ENCODE peak calls at places on chromosomes 6 and 20, in six cellular contexts. Q is HFFc6; E is T-cell; N is epithelial cell of proximal tubule; M is GM23248; Z is stimulated activated naive CD8-positive, alpha-beta T cell treated with anti-CD3 and anti-CD28 coated beads, Interleukin-15, Interleukin-2, amounts not matched to agents 100 U/mL and 50 U/mL, for 24 hours. C is an unnamed sample.

GRCh38 chr6:125273965-125274364 is 27.8 kb downstream of the HDDC2 start:
- DNase-seq in Q (no peak), E (no peak), N (peak), M (peak), Z (no peak), C (no peak)

GRCh38 chr6:100504786-100505737 is 40.3 kb upstream of the SIM1 start:
- DNase-seq in Q (peak), E (no peak), N (peak), M (peak), Z (no peak), C (no peak)

GRCh38 chr6:14066782-14067406 is 50.7 kb upstream of the CD83 start:
- DNase-seq in Q (peak), E (no peak), N (no peak), M (peak), Z (no peak), C (peak)

GRCh38 chr20:891121-892080 is 24.7 kb downstream of the ANGPT4 start:
- DNase-seq in Q (no peak), E (no peak), N (peak), M (no peak), Z (no peak), C (no peak)

GRCh38 chr6:4714961-4715501 is 61.2 kb upstream of the CDYL start:
- DNase-seq in Q (no peak), E (no peak), N (no peak), M (no peak), Z (no peak), C (no peak)

GRCh38 chr20:23782366-23782983 is 31.7 kb upstream of the CST1 start:
- DNase-seq in Q (no peak), E (no peak), N (no peak), M (peak), Z (peak), C (peak)

GRCh38 chr6:26199773-26200728 is 112.8 kb downstream of the HFE start:
- DNase-seq in Q (peak), E (no peak), N (no peak), M (peak), Z (no peak), C (no peak)

GRCh38 chr6:166221636-166222035 is 54.0 kb upstream of the TBXT start:
- DNase-seq in Q (no peak), E (no peak), N (no peak), M (no peak), Z (no peak), C (peak)

GRCh38 chr6:45959534-45960195 is 56.0 kb downstream of the CLIC5 start:
- DNase-seq in Q (no peak), E (no peak), N (no peak), M (peak), Z (no peak), C (no peak)

C was measured in DND-41.